ENCODE peak calls at places on chromosomes 2 and 18, in seven cellular contexts. V is Calu3, C is A549, S is skeletal muscle cell, M is amygdala, L is GM23248, I is HuH-7. Q is an unnamed sample.

GRCh38 chr2:204171432-204171960 is 234.9 kb downstream of the ICOS start:
- DNase-seq in V (no peak), C (no peak), S (no peak), M (no peak), L (no peak), I (no peak), Q (no peak)

GRCh38 chr2:239156516-239157265 is 244.1 kb downstream of the HDAC4 start:
- DNase-seq in V (no peak), C (no peak), S (no peak), M (no peak), L (no peak), I (no peak), Q (no peak)

GRCh38 chr2:200966770-200967169 is 3.3 kb upstream of the ORC2 start:
- DNase-seq in V (peak), C (peak), S (peak), M (no peak), L (peak), I (no peak), Q (no peak)

GRCh38 chr2:55236992-55237543 is 4.6 kb downstream of the RPS27A start:
- DNase-seq in V (no peak), C (no peak), S (no peak), M (no peak), L (no peak), I (no peak), Q (no peak)

GRCh38 chr2:53543083-53543482 is 224.5 kb upstream of the CHAC2 start:
- DNase-seq in V (no peak), C (no peak), S (no peak), M (no peak), L (no peak), I (no peak), Q (no peak)

GRCh38 chr2:118363604-118364003 is 275.3 kb downstream of the INSIG2 start:
- DNase-seq in V (no peak), C (no peak), S (no peak), M (no peak), L (no peak), I (no peak), Q (no peak)

GRCh38 chr2:27185331-27186026 is 26.4 kb upstream of the ATRAID start:
- DNase-seq in V (no peak), C (no peak), S (no peak), M (no peak), L (peak), I (peak), Q (no peak)

GRCh38 chr2:210768329-210768910 is 212.0 kb downstream of the CPS1 start:
- DNase-seq in V (no peak), C (no peak), S (no peak), M (no peak), L (no peak), I (no peak), Q (no peak)

GRCh38 chr18:79458131-79458838 is 62.6 kb downstream of the NFATC1 start:
- DNase-seq in V (peak), C (peak), S (no peak), M (no peak), L (peak), I (peak), Q (peak)

GRCh38 chr2:66555511-66556324 is 120.8 kb downstream of the MEIS1 start:
- DNase-seq in V (no peak), C (no peak), S (no peak), M (no peak), L (peak), I (no peak), Q (no peak)

GRCh38 chr2:28750316-28751101 is 1.1 kb upstream of the PPP1CB start:
- DNase-seq in V (peak), C (peak), S (no peak), M (no peak), L (peak), I (no peak), Q (no peak)

GRCh38 chr2:50401772-50402653 is 629.9 kb downstream of the NRXN1 start:
- DNase-seq in V (peak), C (peak), S (peak), M (peak), L (peak), I (peak), Q (peak)

GRCh38 chr2:73640946-73641766 is 1.1 kb downstream of the NAT8 start:
- DNase-seq in V (no peak), C (no peak), S (no peak), M (no peak), L (no peak), I (no peak), Q (no peak)

GRCh38 chr2:233473386-233473791 is 93.2 kb downstream of the USP40 start:
- DNase-seq in V (no peak), C (no peak), S (no peak), M (no peak), L (no peak), I (no peak), Q (no peak)

GRCh38 chr2:31420936-31421335 is 6.4 kb upstream of the XDH start:
- DNase-seq in V (no peak), C (no peak), S (no peak), M (no peak), L (peak), I (no peak), Q (no peak)

GRCh38 chr2:226794077-226794670 is 5.4 kb downstream of the IRS1 start:
- DNase-seq in V (no peak), C (no peak), S (no peak), M (no peak), L (peak), I (no peak), Q (no peak)

GRCh38 chr2:98691307-98691706 is 39.6 kb downstream of the MGAT4A start:
- DNase-seq in V (no peak), C (no peak), S (no peak), M (no peak), L (peak), I (no peak), Q (no peak)

GRCh38 chr2:671787-672605 is 5.2 kb downstream of the TMEM18 start:
- DNase-seq in V (no peak), C (no peak), S (no peak), M (no peak), L (no peak), I (no peak), Q (no peak)

GRCh38 chr2:229445501-229446294 is 174.6 kb upstream of the PID1 start:
- DNase-seq in V (no peak), C (peak), S (peak), M (peak), L (peak), I (no peak), Q (no peak)

GRCh38 chr18:63320690-63321265 is 1.2 kb upstream of the BCL2 start:
- DNase-seq in V (peak), C (peak), S (no peak), M (no peak), L (no peak), I (no peak), Q (no peak)